ENCODE peak calls at places on chromosomes 7 and 10, in ten cellular contexts. S is epithelial cell of esophagus, F is HT-29, K is stomach, D is neuronal stem cell, J is foreskin melanocyte, H is anterior cingulate cortex, Z is NCI-H1092, M is B cell, V is psoas muscle. C is an unnamed sample.

GRCh38 chr10:28561531-28561930 is 28.6 kb downstream of the WAC start:
- DNase-seq in M (no peak), D (no peak), S (no peak), Z (no peak), F (no peak), H (no peak), J (no peak), V (no peak), K (no peak), C (no peak)

GRCh38 chr10:48224979-48225560 is 49.4 kb downstream of the FRMPD2 start:
- DNase-seq in Z (no peak), M (no peak), V (no peak), H (no peak), F (no peak), D (no peak), J (no peak), K (no peak), S (no peak), C (no peak)

GRCh38 chr7:103540986-103541385 is 95.0 kb upstream of the SLC26A5 start:
- DNase-seq in D (no peak), K (peak), M (no peak), Z (peak), F (no peak), S (no peak), H (peak), J (no peak), V (peak), C (peak)

GRCh38 chr10:116466715-116467422 is 39.2 kb downstream of the PNLIPRP3 start:
- DNase-seq in F (no peak), S (no peak), M (no peak), Z (no peak), K (no peak), D (no peak), J (no peak), V (no peak), H (no peak), C (no peak)

GRCh38 chr7:54252256-54253035 is 289.7 kb upstream of the VSTM2A start:
- DNase-seq in D (no peak), K (no peak), V (no peak), F (no peak), H (no peak), Z (no peak), S (no peak), J (no peak), M (no peak), C (no peak)

GRCh38 chr7:157594306-157594705 is 257.5 kb downstream of the DNAJB6 start:
- DNase-seq in J (no peak), F (no peak), Z (no peak), D (no peak), V (no peak), H (no peak), S (no peak), M (no peak), K (no peak), C (no peak)

GRCh38 chr7:4144801-4145470 is 537.2 kb upstream of the FOXK1 start:
- DNase-seq in D (peak), Z (no peak), M (no peak), F (no peak), J (no peak), V (peak), S (no peak), K (no peak), H (no peak), C (peak)

GRCh38 chr7:101121996-101122932 is 4.6 kb upstream of the SERPINE1 start:
- DNase-seq in D (no peak), F (peak), V (peak), K (peak), J (peak), H (no peak), Z (no peak), M (no peak), S (peak), C (peak)

GRCh38 chr10:111890046-111890445 is 293.5 kb downstream of the GPAM start:
- DNase-seq in M (no peak), K (no peak), H (no peak), D (no peak), J (peak), Z (no peak), V (no peak), S (no peak), F (no peak), C (no peak)

GRCh38 chr10:126569513-126570447 is 100.7 kb downstream of the C10orf90 start:
- DNase-seq in H (no peak), Z (no peak), J (peak), V (no peak), S (peak), M (no peak), D (no peak), K (no peak), F (no peak), C (no peak)

GRCh38 chr7:1459930-1460756 is 873 bp upstream of the MICALL2 start:
- DNase-seq in Z (no peak), J (no peak), V (no peak), M (no peak), K (no peak), F (peak), H (no peak), S (peak), D (no peak), C (peak)

GRCh38 chr10:77093126-77093525 is 544.5 kb downstream of the KCNMA1 start:
- DNase-seq in J (no peak), S (no peak), M (no peak), Z (no peak), F (no peak), K (no peak), V (no peak), D (no peak), H (no peak), C (no peak)

GRCh38 chr10:70232155-70232858 is 922 bp downstream of the PPA1 start:
- DNase-seq in H (peak), M (peak), K (peak), J (peak), F (peak), D (peak), V (peak), Z (no peak), S (peak), C (peak)

GRCh38 chr7:130734525-130735272 is 692 bp upstream of the KLF14 start:
- DNase-seq in J (no peak), D (no peak), K (no peak), M (no peak), S (no peak), H (no peak), V (no peak), F (peak), Z (no peak), C (no peak)

GRCh38 chr7:129553861-129554530 is 51.7 kb downstream of the SMKR1 start:
- DNase-seq in M (no peak), D (no peak), V (no peak), S (peak), H (no peak), J (peak), Z (peak), F (peak), K (no peak), C (peak)

GRCh38 chr10:44706745-44707144 is 204.4 kb upstream of the TMEM72 start:
- DNase-seq in M (no peak), K (no peak), Z (no peak), H (no peak), J (peak), D (no peak), S (peak), F (no peak), V (no peak), C (no peak)

GRCh38 chr7:111030358-111030735 is 60.6 kb upstream of the LRRN3 start:
- DNase-seq in Z (no peak), M (no peak), K (no peak), D (no peak), H (no peak), V (no peak), S (no peak), J (no peak), F (no peak), C (no peak)

GRCh38 chr10:49550563-49550962 is 11.6 kb upstream of the ERCC6 start:
- DNase-seq in K (no peak), M (no peak), S (peak), Z (no peak), J (peak), D (no peak), V (no peak), H (no peak), F (no peak), C (no peak)

GRCh38 chr10:60450291-60450690 is 60.6 kb upstream of the ANK3 start:
- DNase-seq in V (no peak), Z (no peak), M (no peak), S (no peak), F (no peak), J (no peak), D (no peak), H (no peak), K (no peak), C (no peak)

GRCh38 chr10:80684217-80684616 is 146.5 kb downstream of the SH2D4B start:
- DNase-seq in H (no peak), D (no peak), S (peak), M (no peak), V (no peak), Z (no peak), K (no peak), J (no peak), F (peak), C (no peak)